ENCODE peak calls at places on chromosomes 2 and 18, in seven cellular contexts. R is SK-N-SH, K is K562, O is HCT116, I is HepG2, C is GM12878, S is H1. E is an unnamed sample.

GRCh38 chr2:64922482-64923384 is 66.5 kb upstream of the SLC1A4 start:
- DNase-seq in R (no peak), K (no peak), O (no peak), I (peak; percentile 88), C (no peak), S (no peak), E (no peak)

GRCh38 chr2:10124538-10125045 is 2.1 kb downstream of the RRM2 start:
- DNase-seq in R (no peak), K (peak; percentile 84), O (no peak), I (peak; percentile 82), C (no peak), S (no peak), E (no peak)

GRCh38 chr18:79877163-79878091 is 74.0 kb downstream of the SLC66A2 start:
- DNase-seq in R (peak; percentile 52), K (no peak), O (no peak), I (no peak), C (no peak), S (no peak), E (no peak)

GRCh38 chr2:127217470-127218325 is 2.4 kb downstream of the CYP27C1 start:
- DNase-seq in R (no peak), K (no peak), O (peak; percentile 23), I (no peak), C (no peak), S (no peak), E (no peak)

GRCh38 chr2:128260239-128261138 is 58.2 kb downstream of the HS6ST1 start:
- DNase-seq in R (peak; percentile 25), K (peak; percentile 12), O (peak; percentile 4), I (peak; percentile 86), C (no peak), S (peak; percentile 58), E (no peak)

GRCh38 chr2:99660616-99661416 is 171.0 kb upstream of the REV1 start:
- DNase-seq in R (no peak), K (peak; percentile 73), O (no peak), I (no peak), C (no peak), S (no peak), E (no peak)

GRCh38 chr18:50193796-50194622 is 938 bp downstream of the MYO5B start:
- DNase-seq in R (no peak), K (no peak), O (no peak), I (no peak), C (no peak), S (no peak), E (peak; percentile 11)

GRCh38 chr2:159553727-159554126 is 62.6 kb downstream of the BAZ2B start:
- DNase-seq in R (no peak), K (no peak), O (no peak), I (no peak), C (no peak), S (no peak), E (no peak)

GRCh38 chr2:58604096-58604495 is 363.0 kb upstream of the FANCL start:
- DNase-seq in R (no peak), K (no peak), O (no peak), I (no peak), C (no peak), S (no peak), E (no peak)

GRCh38 chr18:8942909-8943545 is 159.5 kb upstream of the NDUFV2 start:
- DNase-seq in R (no peak), K (no peak), O (no peak), I (no peak), C (no peak), S (no peak), E (no peak)

GRCh38 chr2:137000790-137001189 is 235.4 kb downstream of the THSD7B start:
- DNase-seq in R (no peak), K (no peak), O (no peak), I (no peak), C (no peak), S (no peak), E (no peak)

GRCh38 chr2:197445746-197446145 is 7.6 kb upstream of the COQ10B start:
- DNase-seq in R (no peak), K (no peak), O (no peak), I (no peak), C (no peak), S (no peak), E (no peak)

GRCh38 chr2:118834901-118835738 is 12.3 kb downstream of the EN1 start:
- DNase-seq in R (no peak), K (no peak), O (no peak), I (no peak), C (no peak), S (no peak), E (no peak)

GRCh38 chr2:20382965-20383800 is 32.5 kb upstream of the PUM2 start:
- DNase-seq in R (no peak), K (no peak), O (no peak), I (no peak), C (no peak), S (no peak), E (no peak)

GRCh38 chr2:191661099-191661681 is 16.7 kb upstream of the NABP1 start:
- DNase-seq in R (no peak), K (no peak), O (no peak), I (no peak), C (no peak), S (no peak), E (no peak)

GRCh38 chr2:236955675-236956618 is 129.7 kb upstream of the COPS8 start:
- DNase-seq in R (no peak), K (peak; percentile 2), O (no peak), I (peak; percentile 32), C (no peak), S (no peak), E (no peak)

GRCh38 chr2:26519396-26519991 is 41.6 kb upstream of the OTOF start:
- DNase-seq in R (no peak), K (no peak), O (no peak), I (no peak), C (no peak), S (no peak), E (no peak)

GRCh38 chr18:29164020-29164706 is 987.2 kb upstream of the CDH2 start:
- DNase-seq in R (no peak), K (no peak), O (peak; percentile 72), I (peak; percentile 3), C (no peak), S (no peak), E (no peak)

DNA sequence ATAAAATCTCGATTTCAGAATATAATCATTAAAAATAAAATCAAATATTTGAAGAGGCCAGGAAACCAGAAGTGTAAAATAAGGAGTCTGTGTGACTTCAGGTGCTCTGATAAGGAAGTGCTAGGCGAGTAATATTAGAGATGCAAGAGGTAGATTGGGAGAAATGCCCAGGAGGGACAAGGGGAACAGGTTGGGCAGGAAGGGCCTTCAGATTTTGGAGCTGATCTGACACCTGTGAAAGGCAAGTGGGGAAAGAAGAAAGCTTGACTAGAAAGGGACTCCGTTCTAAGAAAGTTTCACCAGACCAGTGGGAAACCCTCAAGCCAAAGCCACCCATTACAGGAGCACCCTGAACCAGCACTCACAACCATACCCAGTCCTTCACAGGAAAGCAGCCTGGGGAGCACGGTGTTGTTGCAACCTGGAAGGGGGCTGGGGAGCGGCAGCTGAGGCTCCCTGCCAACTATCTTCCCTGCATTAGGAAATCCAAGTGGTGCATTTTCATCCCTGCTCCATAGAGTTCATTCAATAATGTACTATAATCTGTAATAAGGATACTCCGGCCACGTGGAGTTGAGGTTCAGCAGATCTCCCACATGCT is 57.5 kb upstream of the GREB1L start:
- DNase-seq in R (no peak), K (no peak), O (no peak), I (no peak), C (no peak), S (no peak), E (no peak)
- TF ChIP-seq JUND in R (no peak), K (no peak), O (no peak), I (no peak), C (no peak), S (no peak), E (peak; percentile 66)

DNA sequence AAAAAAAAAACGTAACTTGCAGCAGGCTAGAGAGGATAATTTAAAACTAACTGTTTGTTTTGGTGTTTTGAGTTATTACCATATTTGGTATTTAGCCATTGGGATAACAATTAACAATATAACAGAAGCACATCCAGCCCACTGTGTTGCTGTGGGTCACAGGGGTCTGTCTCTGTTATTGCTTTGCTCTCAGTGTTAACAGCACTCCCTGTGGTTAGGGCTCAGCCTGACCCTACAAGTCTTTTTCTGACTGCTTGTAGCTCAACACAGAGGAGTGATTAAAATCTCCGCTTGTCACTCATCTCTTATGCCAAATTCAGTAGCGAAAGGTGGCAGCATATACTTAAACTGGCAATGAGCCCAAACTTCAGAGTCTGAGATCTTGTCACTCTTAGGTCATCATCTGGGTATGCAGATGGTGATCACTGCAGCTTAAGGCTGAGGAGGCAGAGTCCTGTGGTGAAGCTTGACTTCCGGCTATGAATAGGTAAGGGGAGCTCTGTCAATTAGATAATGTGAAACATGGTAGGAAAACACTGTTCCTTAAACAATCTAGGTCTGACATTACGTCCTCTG is 63.4 kb upstream of the CSRNP3 start:
- DNase-seq in R (no peak), K (no peak), O (no peak), I (no peak), C (no peak), S (peak; percentile 34), E (no peak)
- TF ChIP-seq JUND in R (no peak), K (no peak), O (no peak), I (no peak), C (no peak), S (peak; percentile 75), E (peak; percentile 41)

DNA sequence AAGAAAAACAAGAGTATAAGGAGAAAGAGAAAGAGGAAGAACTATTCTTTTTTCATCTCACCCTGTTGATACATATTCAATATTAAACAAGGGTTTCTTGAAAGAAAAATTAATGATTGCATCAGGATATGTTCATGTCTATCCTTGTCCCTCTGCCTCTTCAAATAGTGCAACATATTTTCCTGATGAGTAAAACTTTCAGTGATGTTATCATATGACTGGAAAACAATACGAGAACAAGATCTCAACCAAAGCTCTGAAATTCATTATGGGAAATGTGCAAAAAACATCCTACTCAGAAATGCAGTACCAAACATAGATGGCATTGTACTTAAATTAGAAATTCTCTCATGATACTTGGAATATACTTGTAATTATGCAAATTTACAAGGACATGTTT is 149.0 kb upstream of the GULP1 start:
- DNase-seq in R (no peak), K (no peak), O (no peak), I (no peak), C (no peak), S (no peak), E (peak; percentile 15)
- TF ChIP-seq JUND in R (peak; percentile 68), K (no peak), O (peak; percentile 22), I (no peak), C (no peak), S (no peak), E (no peak)

GRCh38 chr2:69057660-69058059 is 44.7 kb downstream of the ANTXR1 start:
- DNase-seq in R (no peak), K (no peak), O (no peak), I (no peak), C (no peak), S (no peak), E (no peak)
- TF ChIP-seq JUND in R (no peak), K (no peak), O (no peak), I (no peak), C (no peak), S (no peak), E (no peak)